ENCODE peak calls at places on chromosomes 7 and 10, in seven cellular contexts. T is RKO; A is CD8-positive, alpha-beta memory T cell; C is right lobe of liver; W is renal cortical epithelial cell; L is Daoy; E is GM23248. R is an unnamed sample.

GRCh38 chr10:16545126-16545736 is 23.6 kb upstream of the C1QL3 start:
- DNase-seq in T (peak; percentile 68), A (no peak), C (no peak), W (peak; percentile 48), L (peak; percentile 24), E (peak; percentile 57), R (no peak)

GRCh38 chr10:126905776-126906703 is 812 bp downstream of the DOCK1 start:
- DNase-seq in T (peak; percentile 50), A (no peak), C (no peak), W (no peak), L (peak; percentile 33), E (peak; percentile 75), R (no peak)

GRCh38 chr7:108165726-108166125 is 35.6 kb upstream of the LAMB4 start:
- DNase-seq in T (no peak), A (no peak), C (no peak), W (no peak), L (no peak), E (no peak), R (no peak)

GRCh38 chr10:70440296-70441160 is 953 bp downstream of the NODAL start:
- DNase-seq in T (no peak), A (no peak), C (no peak), W (no peak), L (no peak), E (peak; percentile 32), R (no peak)

GRCh38 chr10:18793951-18794350 is 134.7 kb downstream of the ARL5B start:
- DNase-seq in T (peak; percentile 69), A (no peak), C (no peak), W (no peak), L (no peak), E (peak; percentile 32), R (no peak)

GRCh38 chr10:7667262-7668141 is 736 bp upstream of the ITIH5 start:
- DNase-seq in T (no peak), A (no peak), C (no peak), W (no peak), L (no peak), E (no peak), R (no peak)

GRCh38 chr7:44213872-44214595 is 13.3 kb downstream of the YKT6 start:
- DNase-seq in T (peak; percentile 60), A (no peak), C (no peak), W (peak; percentile 50), L (peak; percentile 68), E (peak; percentile 53), R (no peak)

GRCh38 chr10:100184426-100185219 is 1.2 kb downstream of the ERLIN1 start:
- DNase-seq in T (peak; percentile 74), A (no peak), C (no peak), W (no peak), L (peak; percentile 4), E (peak; percentile 54), R (no peak)

GRCh38 chr7:141160246-141160855 is 86.5 kb downstream of the TMEM178B start:
- DNase-seq in T (no peak), A (no peak), C (no peak), W (peak; percentile 86), L (no peak), E (no peak), R (no peak)

GRCh38 chr7:92595281-92595680 is 5.1 kb upstream of the FAM133B start:
- DNase-seq in T (peak; percentile 57), A (no peak), C (no peak), W (peak; percentile 85), L (peak; percentile 47), E (peak; percentile 95), R (no peak)

GRCh38 chr10:52688906-52689305 is 83.7 kb downstream of the MBL2 start:
- DNase-seq in T (no peak), A (no peak), C (no peak), W (no peak), L (no peak), E (no peak), R (no peak)

GRCh38 chr7:135755351-135755753 is 6.7 kb upstream of the FAM180A start:
- DNase-seq in T (no peak), A (no peak), C (no peak), W (no peak), L (no peak), E (no peak), R (no peak)